ENCODE peak calls at places on chromosomes 4 and X, in ten cellular contexts. One of them, this sample, is unnamed.

GRCh38 chr4:11218692-11219091 is 210.0 kb downstream of the HS3ST1 start:
- DNase-seq in fibroblast of pulmonary artery: no peak
- DNase-seq in upper lobe of right lung: no peak
- DNase-seq in brain microvascular endothelial cell: no peak
- DNase-seq in MM.1S: no peak
- DNase-seq in ovary: no peak
- DNase-seq in AG09309: no peak
- DNase-seq in breast epithelium: no peak
- DNase-seq in adrenal gland: no peak
- DNase-seq in OCI-LY7: no peak
- DNase-seq in this sample: no peak

GRCh38 chr4:39227906-39228305 is 45.6 kb downstream of the WDR19 start:
- DNase-seq in ovary: no peak
- DNase-seq in fibroblast of pulmonary artery: peak
- DNase-seq in OCI-LY7: no peak
- DNase-seq in MM.1S: no peak
- DNase-seq in breast epithelium: no peak
- DNase-seq in AG09309: no peak
- DNase-seq in upper lobe of right lung: no peak
- DNase-seq in brain microvascular endothelial cell: peak
- DNase-seq in adrenal gland: no peak
- DNase-seq in this sample: no peak

GRCh38 chrX:32185160-32185559 is 1026.2 kb downstream of the DMD start:
- DNase-seq in OCI-LY7: no peak
- DNase-seq in fibroblast of pulmonary artery: no peak
- DNase-seq in MM.1S: no peak
- DNase-seq in ovary: no peak
- DNase-seq in brain microvascular endothelial cell: no peak
- DNase-seq in AG09309: no peak
- DNase-seq in upper lobe of right lung: no peak
- DNase-seq in breast epithelium: no peak
- DNase-seq in adrenal gland: no peak
- DNase-seq in this sample: no peak

GRCh38 chr4:139961344-139961948 is 192.5 kb downstream of the MAML3 start:
- DNase-seq in ovary: no peak
- DNase-seq in brain microvascular endothelial cell: no peak
- DNase-seq in upper lobe of right lung: no peak
- DNase-seq in fibroblast of pulmonary artery: peak
- DNase-seq in OCI-LY7: no peak
- DNase-seq in adrenal gland: no peak
- DNase-seq in AG09309: no peak
- DNase-seq in breast epithelium: no peak
- DNase-seq in MM.1S: no peak
- DNase-seq in this sample: no peak

GRCh38 chr4:149738156-149738555 is 77.5 kb downstream of the IQCM start:
- DNase-seq in OCI-LY7: no peak
- DNase-seq in upper lobe of right lung: no peak
- DNase-seq in ovary: no peak
- DNase-seq in adrenal gland: no peak
- DNase-seq in brain microvascular endothelial cell: no peak
- DNase-seq in fibroblast of pulmonary artery: no peak
- DNase-seq in AG09309: no peak
- DNase-seq in MM.1S: no peak
- DNase-seq in breast epithelium: no peak
- DNase-seq in this sample: no peak

GRCh38 chrX:151779258-151779657 is 44.7 kb downstream of the CNGA2 start:
- DNase-seq in MM.1S: no peak
- DNase-seq in fibroblast of pulmonary artery: no peak
- DNase-seq in adrenal gland: no peak
- DNase-seq in breast epithelium: no peak
- DNase-seq in AG09309: no peak
- DNase-seq in brain microvascular endothelial cell: no peak
- DNase-seq in OCI-LY7: no peak
- DNase-seq in ovary: no peak
- DNase-seq in upper lobe of right lung: no peak
- DNase-seq in this sample: no peak

GRCh38 chr4:176309772-176310171 is 10.0 kb upstream of the SPCS3 start:
- DNase-seq in ovary: no peak
- DNase-seq in upper lobe of right lung: no peak
- DNase-seq in OCI-LY7: no peak
- DNase-seq in brain microvascular endothelial cell: peak
- DNase-seq in adrenal gland: no peak
- DNase-seq in MM.1S: no peak
- DNase-seq in breast epithelium: no peak
- DNase-seq in AG09309: no peak
- DNase-seq in fibroblast of pulmonary artery: no peak
- DNase-seq in this sample: peak

GRCh38 chr4:156594619-156595018 is 377.0 kb downstream of the PDGFC start:
- DNase-seq in MM.1S: no peak
- DNase-seq in upper lobe of right lung: no peak
- DNase-seq in adrenal gland: peak
- DNase-seq in ovary: no peak
- DNase-seq in brain microvascular endothelial cell: peak
- DNase-seq in AG09309: no peak
- DNase-seq in fibroblast of pulmonary artery: no peak
- DNase-seq in breast epithelium: no peak
- DNase-seq in OCI-LY7: no peak
- DNase-seq in this sample: no peak

GRCh38 chrX:150446151-150446550 is 83.0 kb downstream of the MAMLD1 start:
- DNase-seq in fibroblast of pulmonary artery: peak
- DNase-seq in AG09309: no peak
- DNase-seq in upper lobe of right lung: no peak
- DNase-seq in OCI-LY7: no peak
- DNase-seq in brain microvascular endothelial cell: no peak
- DNase-seq in breast epithelium: no peak
- DNase-seq in ovary: no peak
- DNase-seq in adrenal gland: no peak
- DNase-seq in MM.1S: no peak
- DNase-seq in this sample: no peak

GRCh38 chrX:97685753-97686152 is 802.0 kb downstream of the RPA4 start:
- DNase-seq in upper lobe of right lung: no peak
- DNase-seq in OCI-LY7: peak
- DNase-seq in AG09309: peak
- DNase-seq in ovary: no peak
- DNase-seq in adrenal gland: peak
- DNase-seq in fibroblast of pulmonary artery: peak
- DNase-seq in breast epithelium: no peak
- DNase-seq in MM.1S: peak
- DNase-seq in brain microvascular endothelial cell: peak
- DNase-seq in this sample: peak

GRCh38 chr4:58807843-58808605 is 1697.8 kb upstream of the IGFBP7 start:
- DNase-seq in breast epithelium: no peak
- DNase-seq in AG09309: no peak
- DNase-seq in brain microvascular endothelial cell: peak
- DNase-seq in OCI-LY7: no peak
- DNase-seq in MM.1S: peak
- DNase-seq in upper lobe of right lung: no peak
- DNase-seq in fibroblast of pulmonary artery: no peak
- DNase-seq in adrenal gland: no peak
- DNase-seq in ovary: no peak
- DNase-seq in this sample: no peak

DNA sequence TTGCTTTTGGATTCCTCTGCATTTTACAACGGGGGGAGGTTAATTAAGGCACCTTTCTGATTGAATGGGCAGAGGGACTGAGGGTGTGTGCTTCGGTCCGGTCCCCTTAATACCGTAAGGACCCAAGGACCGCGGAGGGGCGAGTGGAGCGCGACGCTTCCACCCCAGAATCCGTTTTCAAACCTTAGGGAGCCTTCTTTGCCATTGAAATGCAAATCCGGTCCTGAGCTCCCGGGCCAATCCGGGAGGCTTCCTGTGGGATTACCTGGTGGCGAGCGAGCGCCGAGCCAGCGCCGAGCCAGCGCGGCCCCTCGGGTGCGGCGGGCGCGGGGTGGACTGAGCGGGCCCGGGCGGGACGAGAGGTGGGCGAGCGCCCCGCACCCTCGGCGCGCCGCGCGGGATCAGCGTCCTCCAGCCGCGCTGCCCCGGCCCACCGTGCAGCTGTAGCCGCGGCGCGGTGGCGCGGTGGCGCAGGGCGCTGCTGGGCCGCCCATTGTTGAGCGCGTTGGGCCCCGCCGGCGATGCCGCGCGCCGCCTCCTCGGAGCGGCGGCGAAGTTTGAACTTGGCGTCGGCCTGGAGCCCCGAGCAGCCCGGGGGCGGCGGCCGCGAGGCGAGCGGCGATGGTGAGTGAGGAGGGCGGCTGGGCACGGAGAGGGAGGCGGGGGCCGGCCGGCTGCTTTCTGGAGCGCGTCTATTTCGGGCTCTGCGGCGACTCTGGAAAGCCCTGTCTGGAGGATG is 208.7 kb downstream of the SOWAHB start:
- DNase-seq in MM.1S: peak
- DNase-seq in breast epithelium: no peak
- DNase-seq in ovary: peak
- DNase-seq in AG09309: no peak
- DNase-seq in adrenal gland: peak
- DNase-seq in upper lobe of right lung: peak
- DNase-seq in OCI-LY7: no peak
- DNase-seq in brain microvascular endothelial cell: no peak
- DNase-seq in fibroblast of pulmonary artery: peak
- DNase-seq in this sample: peak
- H3K4me3 ChIP-seq in MM.1S: peak
- H3K4me3 ChIP-seq in breast epithelium: peak
- H3K4me3 ChIP-seq in ovary: peak
- H3K4me3 ChIP-seq in AG09309: peak
- H3K4me3 ChIP-seq in adrenal gland: peak
- H3K4me3 ChIP-seq in upper lobe of right lung: peak
- H3K4me3 ChIP-seq in OCI-LY7: no peak
- H3K4me3 ChIP-seq in brain microvascular endothelial cell: peak
- H3K4me3 ChIP-seq in fibroblast of pulmonary artery: peak
- H3K4me3 ChIP-seq in this sample: peak

GRCh38 chrX:132651411-132652086 is 162.7 kb upstream of the MBNL3 start:
- DNase-seq in ovary: no peak
- DNase-seq in fibroblast of pulmonary artery: no peak
- DNase-seq in adrenal gland: no peak
- DNase-seq in breast epithelium: no peak
- DNase-seq in AG09309: peak
- DNase-seq in upper lobe of right lung: no peak
- DNase-seq in brain microvascular endothelial cell: no peak
- DNase-seq in OCI-LY7: no peak
- DNase-seq in MM.1S: no peak
- DNase-seq in this sample: peak
- TF ChIP-seq CTCF in ovary: no peak
- TF ChIP-seq CTCF in fibroblast of pulmonary artery: no peak
- TF ChIP-seq CTCF in adrenal gland: no peak
- TF ChIP-seq CTCF in breast epithelium: no peak
- TF ChIP-seq CTCF in AG09309: no peak
- TF ChIP-seq CTCF in upper lobe of right lung: no peak
- TF ChIP-seq CTCF in brain microvascular endothelial cell: peak
- TF ChIP-seq CTCF in OCI-LY7: no peak
- TF ChIP-seq CTCF in MM.1S: peak
- TF ChIP-seq CTCF in this sample: no peak

GRCh38 chr4:158827475-158828085 is 58.8 kb downstream of the FNIP2 start:
- DNase-seq in adrenal gland: no peak
- DNase-seq in AG09309: no peak
- DNase-seq in breast epithelium: no peak
- DNase-seq in brain microvascular endothelial cell: no peak
- DNase-seq in fibroblast of pulmonary artery: no peak
- DNase-seq in ovary: no peak
- DNase-seq in OCI-LY7: no peak
- DNase-seq in MM.1S: no peak
- DNase-seq in upper lobe of right lung: no peak
- DNase-seq in this sample: no peak

GRCh38 chr4:158824425-158825274 is 55.8 kb downstream of the FNIP2 start:
- DNase-seq in adrenal gland: no peak
- DNase-seq in fibroblast of pulmonary artery: peak
- DNase-seq in brain microvascular endothelial cell: peak
- DNase-seq in breast epithelium: no peak
- DNase-seq in MM.1S: no peak
- DNase-seq in AG09309: no peak
- DNase-seq in upper lobe of right lung: no peak
- DNase-seq in ovary: no peak
- DNase-seq in OCI-LY7: no peak
- DNase-seq in this sample: peak

GRCh38 chr4:158825443-158826036 is 56.7 kb downstream of the FNIP2 start:
- DNase-seq in adrenal gland: no peak
- DNase-seq in OCI-LY7: no peak
- DNase-seq in fibroblast of pulmonary artery: no peak
- DNase-seq in AG09309: no peak
- DNase-seq in brain microvascular endothelial cell: no peak
- DNase-seq in breast epithelium: no peak
- DNase-seq in ovary: no peak
- DNase-seq in MM.1S: no peak
- DNase-seq in upper lobe of right lung: no peak
- DNase-seq in this sample: no peak

GRCh38 chr4:158826057-158826456 is 57.2 kb downstream of the FNIP2 start:
- DNase-seq in brain microvascular endothelial cell: no peak
- DNase-seq in MM.1S: peak
- DNase-seq in upper lobe of right lung: no peak
- DNase-seq in OCI-LY7: no peak
- DNase-seq in fibroblast of pulmonary artery: no peak
- DNase-seq in adrenal gland: no peak
- DNase-seq in ovary: no peak
- DNase-seq in AG09309: no peak
- DNase-seq in breast epithelium: no peak
- DNase-seq in this sample: no peak

GRCh38 chr4:158826882-158827281 is 58.1 kb downstream of the FNIP2 start:
- DNase-seq in upper lobe of right lung: no peak
- DNase-seq in adrenal gland: no peak
- DNase-seq in AG09309: no peak
- DNase-seq in OCI-LY7: no peak
- DNase-seq in MM.1S: no peak
- DNase-seq in breast epithelium: no peak
- DNase-seq in ovary: no peak
- DNase-seq in brain microvascular endothelial cell: no peak
- DNase-seq in fibroblast of pulmonary artery: no peak
- DNase-seq in this sample: no peak
- H3K4me3 ChIP-seq in upper lobe of right lung: no peak
- H3K4me3 ChIP-seq in adrenal gland: no peak
- H3K4me3 ChIP-seq in AG09309: no peak
- H3K4me3 ChIP-seq in OCI-LY7: no peak
- H3K4me3 ChIP-seq in MM.1S: peak
- H3K4me3 ChIP-seq in breast epithelium: no peak
- H3K4me3 ChIP-seq in ovary: no peak
- H3K4me3 ChIP-seq in brain microvascular endothelial cell: no peak
- H3K4me3 ChIP-seq in fibroblast of pulmonary artery: no peak
- H3K4me3 ChIP-seq in this sample: no peak

DNA sequence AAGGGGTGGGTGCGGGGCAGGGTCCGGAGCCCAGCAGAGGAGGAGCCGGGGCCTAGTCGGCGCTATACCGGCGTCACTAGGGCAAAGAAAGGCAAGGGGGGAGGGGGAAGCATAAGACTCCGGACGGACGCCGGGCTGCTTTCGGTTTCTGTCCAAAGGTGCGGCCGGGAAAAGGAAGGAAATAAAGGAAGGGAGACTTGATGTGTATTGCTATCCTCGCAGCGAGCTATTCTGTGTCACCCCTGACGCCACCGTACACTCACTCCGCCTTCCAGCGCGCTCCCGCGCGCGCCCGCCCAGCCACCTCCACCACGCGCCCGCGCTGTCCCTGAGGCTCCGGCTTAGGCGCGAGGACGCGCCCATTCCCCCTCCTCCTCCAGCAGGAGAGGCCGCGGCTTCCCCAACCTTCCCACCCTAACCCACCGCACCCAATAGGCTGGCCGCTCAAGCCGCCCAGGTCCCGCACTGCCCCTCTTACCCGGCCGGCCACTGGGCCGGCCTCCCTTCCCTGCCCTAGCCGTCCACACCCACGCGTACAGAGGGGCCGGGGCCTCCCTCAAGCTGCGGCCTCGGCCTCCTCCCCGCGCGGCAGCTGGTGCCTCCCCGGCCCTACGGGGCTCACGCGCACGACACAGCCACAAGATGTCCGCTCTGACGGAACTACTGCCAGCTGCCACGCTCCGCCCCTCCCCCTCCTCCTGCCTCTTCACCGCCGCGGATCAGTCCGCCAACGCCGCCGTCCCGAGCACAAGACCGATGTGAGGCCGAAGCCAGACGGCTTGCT is at the start of gene UBE2D3:
- DNase-seq in ovary: peak
- DNase-seq in OCI-LY7: peak
- DNase-seq in AG09309: peak
- DNase-seq in breast epithelium: peak
- DNase-seq in adrenal gland: peak
- DNase-seq in upper lobe of right lung: peak
- DNase-seq in fibroblast of pulmonary artery: peak
- DNase-seq in MM.1S: peak
- DNase-seq in brain microvascular endothelial cell: peak
- DNase-seq in this sample: peak
- TF ChIP-seq CTCF in ovary: no peak
- TF ChIP-seq CTCF in OCI-LY7: peak
- TF ChIP-seq CTCF in AG09309: no peak
- TF ChIP-seq CTCF in breast epithelium: no peak
- TF ChIP-seq CTCF in adrenal gland: no peak
- TF ChIP-seq CTCF in upper lobe of right lung: no peak
- TF ChIP-seq CTCF in fibroblast of pulmonary artery: peak
- TF ChIP-seq CTCF in MM.1S: peak
- TF ChIP-seq CTCF in brain microvascular endothelial cell: peak
- TF ChIP-seq CTCF in this sample: peak